ENCODE peak calls at places on chromosomes 2 and 18, in six cellular contexts. One of them, this sample, is unnamed.

GRCh38 chr18:2083691-2084090 is 487.6 kb downstream of the METTL4 start:
- DNase-seq in stomach: no peak
- DNase-seq in sigmoid colon: no peak
- DNase-seq in endothelial cell of umbilical vein: no peak
- DNase-seq in breast epithelium: no peak
- DNase-seq in HL-60: no peak
- DNase-seq in this sample: no peak

GRCh38 chr2:199467462-199467822 is 9.7 kb upstream of the SATB2 start:
- DNase-seq in HL-60: no peak
- DNase-seq in sigmoid colon: no peak
- DNase-seq in endothelial cell of umbilical vein: no peak
- DNase-seq in stomach: no peak
- DNase-seq in breast epithelium: no peak
- DNase-seq in this sample: no peak

GRCh38 chr2:201953880-201954279 is 79.8 kb upstream of the FZD7 start:
- DNase-seq in stomach: no peak
- DNase-seq in endothelial cell of umbilical vein: no peak
- DNase-seq in HL-60: no peak
- DNase-seq in breast epithelium: no peak
- DNase-seq in sigmoid colon: peak; percentile 60
- DNase-seq in this sample: no peak

GRCh38 chr2:210004893-210005292 is 2.5 kb downstream of the RPE start:
- DNase-seq in sigmoid colon: no peak
- DNase-seq in endothelial cell of umbilical vein: no peak
- DNase-seq in HL-60: no peak
- DNase-seq in breast epithelium: no peak
- DNase-seq in stomach: no peak
- DNase-seq in this sample: no peak

GRCh38 chr18:74840492-74841167 is 243.0 kb downstream of the ZNF407 start:
- DNase-seq in HL-60: no peak
- DNase-seq in stomach: no peak
- DNase-seq in endothelial cell of umbilical vein: peak; percentile 58
- DNase-seq in breast epithelium: no peak
- DNase-seq in sigmoid colon: no peak
- DNase-seq in this sample: no peak

GRCh38 chr2:231612199-231613053 is 19.8 kb downstream of the TEX44 start:
- DNase-seq in endothelial cell of umbilical vein: peak; percentile 95
- DNase-seq in HL-60: peak; percentile 98
- DNase-seq in breast epithelium: peak; percentile 94
- DNase-seq in sigmoid colon: peak; percentile 98
- DNase-seq in stomach: peak; percentile 95
- DNase-seq in this sample: peak; percentile 92

GRCh38 chr2:111918383-111918806 is 20.0 kb downstream of the MERTK start:
- DNase-seq in endothelial cell of umbilical vein: peak; percentile 48
- DNase-seq in stomach: no peak
- DNase-seq in sigmoid colon: no peak
- DNase-seq in HL-60: no peak
- DNase-seq in breast epithelium: no peak
- DNase-seq in this sample: no peak

GRCh38 chr18:50871846-50872245 is 7.1 kb upstream of the ME2 start:
- DNase-seq in sigmoid colon: no peak
- DNase-seq in HL-60: no peak
- DNase-seq in stomach: no peak
- DNase-seq in breast epithelium: no peak
- DNase-seq in endothelial cell of umbilical vein: no peak
- DNase-seq in this sample: no peak

GRCh38 chr18:62206593-62206992 is 19.5 kb downstream of the RELCH start:
- DNase-seq in stomach: no peak
- DNase-seq in sigmoid colon: no peak
- DNase-seq in endothelial cell of umbilical vein: no peak
- DNase-seq in HL-60: no peak
- DNase-seq in breast epithelium: no peak
- DNase-seq in this sample: peak; percentile 29

GRCh38 chr2:109207201-109207600 is 78.2 kb downstream of the SH3RF3 start:
- DNase-seq in breast epithelium: no peak
- DNase-seq in stomach: no peak
- DNase-seq in HL-60: no peak
- DNase-seq in endothelial cell of umbilical vein: no peak
- DNase-seq in sigmoid colon: no peak
- DNase-seq in this sample: no peak

GRCh38 chr2:233265899-233266431 is 14.5 kb downstream of the ATG16L1 start:
- DNase-seq in sigmoid colon: no peak
- DNase-seq in endothelial cell of umbilical vein: no peak
- DNase-seq in breast epithelium: no peak
- DNase-seq in stomach: no peak
- DNase-seq in HL-60: no peak
- DNase-seq in this sample: no peak

GRCh38 chr18:59904051-59904601 is 4.3 kb downstream of the PMAIP1 start:
- DNase-seq in endothelial cell of umbilical vein: no peak
- DNase-seq in sigmoid colon: no peak
- DNase-seq in stomach: no peak
- DNase-seq in HL-60: no peak
- DNase-seq in breast epithelium: no peak
- DNase-seq in this sample: no peak

GRCh38 chr18:59905686-59906091 is 5.9 kb downstream of the PMAIP1 start:
- DNase-seq in HL-60: no peak
- DNase-seq in breast epithelium: no peak
- DNase-seq in sigmoid colon: no peak
- DNase-seq in stomach: no peak
- DNase-seq in endothelial cell of umbilical vein: no peak
- DNase-seq in this sample: no peak

GRCh38 chr18:59900222-59901128 is 679 bp downstream of the PMAIP1 start:
- DNase-seq in endothelial cell of umbilical vein: peak; percentile 76
- DNase-seq in sigmoid colon: no peak
- DNase-seq in HL-60: no peak
- DNase-seq in stomach: peak; percentile 44
- DNase-seq in breast epithelium: peak; percentile 28
- DNase-seq in this sample: peak; percentile 33

GRCh38 chr18:59902180-59902992 is 2.6 kb downstream of the PMAIP1 start:
- DNase-seq in stomach: no peak
- DNase-seq in breast epithelium: no peak
- DNase-seq in endothelial cell of umbilical vein: peak; percentile 46
- DNase-seq in sigmoid colon: no peak
- DNase-seq in HL-60: no peak
- DNase-seq in this sample: no peak

GRCh38 chr18:59902993-59903610 is 3.3 kb downstream of the PMAIP1 start:
- DNase-seq in breast epithelium: no peak
- DNase-seq in sigmoid colon: no peak
- DNase-seq in stomach: no peak
- DNase-seq in HL-60: no peak
- DNase-seq in endothelial cell of umbilical vein: no peak
- DNase-seq in this sample: no peak
- TF ChIP-seq POLR2AphosphoS5 in breast epithelium: no peak
- TF ChIP-seq POLR2AphosphoS5 in sigmoid colon: no peak
- TF ChIP-seq POLR2AphosphoS5 in stomach: no peak
- TF ChIP-seq POLR2AphosphoS5 in HL-60: no peak
- TF ChIP-seq POLR2AphosphoS5 in endothelial cell of umbilical vein: no peak
- TF ChIP-seq POLR2AphosphoS5 in this sample: no peak

DNA sequence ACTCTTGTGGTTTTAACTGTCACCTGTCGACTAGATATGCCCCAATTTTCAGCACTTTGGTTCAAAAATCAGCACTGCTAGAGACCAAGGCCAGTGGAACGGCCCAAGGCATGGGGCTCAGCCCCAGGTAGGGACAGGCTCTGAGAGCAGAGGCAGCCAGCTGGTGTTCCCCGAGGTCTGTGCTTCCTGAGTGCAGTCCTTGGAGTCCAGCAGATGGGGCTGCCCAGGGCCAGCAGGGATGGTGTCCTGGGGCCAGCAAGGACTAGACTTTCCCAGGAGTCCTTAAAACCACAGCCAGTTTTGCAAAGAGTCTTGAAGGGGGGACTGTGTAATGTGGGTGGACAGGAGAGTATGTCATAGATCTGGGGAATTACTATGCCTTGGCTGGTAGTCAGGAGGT is 56.3 kb downstream of the POMC start:
- DNase-seq in stomach: no peak
- DNase-seq in endothelial cell of umbilical vein: no peak
- DNase-seq in sigmoid colon: no peak
- DNase-seq in breast epithelium: no peak
- DNase-seq in HL-60: no peak
- DNase-seq in this sample: no peak
- TF ChIP-seq CTCF in stomach: no peak
- TF ChIP-seq CTCF in endothelial cell of umbilical vein: no peak
- TF ChIP-seq CTCF in sigmoid colon: no peak
- TF ChIP-seq CTCF in breast epithelium: no peak
- TF ChIP-seq CTCF in HL-60: no peak
- TF ChIP-seq CTCF in this sample: no peak

DNA sequence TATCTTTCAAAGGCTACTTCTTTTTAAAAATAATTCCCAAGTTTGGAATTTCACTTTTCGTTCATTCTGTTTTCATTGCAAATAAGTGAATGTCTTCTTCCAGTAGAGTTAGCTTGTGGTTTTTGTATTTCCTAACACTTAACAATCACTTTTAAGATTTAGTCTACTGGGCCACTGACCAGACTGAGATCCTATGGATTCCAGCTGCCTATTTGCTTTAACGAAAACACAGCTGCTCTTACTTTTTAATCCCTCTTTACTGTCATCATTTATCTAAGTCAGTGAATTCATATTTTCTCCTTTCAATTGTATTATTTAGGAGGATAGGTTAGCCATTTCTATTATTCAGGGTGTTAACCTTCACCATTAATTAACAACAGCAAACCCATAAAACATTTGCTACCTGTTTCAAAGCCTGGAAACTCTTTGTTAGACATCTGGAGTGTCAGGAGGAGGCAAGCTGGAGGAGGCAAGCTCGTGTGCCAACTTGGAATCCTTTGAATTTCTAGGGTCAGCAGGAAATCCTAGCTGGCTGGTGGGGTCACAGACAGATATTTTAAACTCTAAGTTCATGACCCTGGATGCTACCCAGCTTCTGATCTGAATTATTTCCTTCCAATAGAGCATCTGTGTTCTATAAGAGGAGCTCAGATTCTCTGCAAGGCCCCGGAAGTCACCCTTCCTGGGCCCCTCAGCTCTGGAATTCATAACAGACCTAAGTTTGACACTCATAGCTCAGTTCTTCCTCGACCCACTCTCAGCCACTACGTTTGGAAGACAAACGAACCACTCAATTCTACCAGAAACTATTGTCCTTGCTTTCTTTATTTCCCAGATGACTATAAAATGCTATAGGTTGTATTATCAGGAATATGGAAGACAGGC is 385.2 kb downstream of the RBM43 start:
- DNase-seq in HL-60: no peak
- DNase-seq in endothelial cell of umbilical vein: no peak
- DNase-seq in stomach: no peak
- DNase-seq in sigmoid colon: no peak
- DNase-seq in breast epithelium: no peak
- DNase-seq in this sample: no peak
- H3K27ac ChIP-seq in HL-60: no peak overlapping the region
- H3K27ac ChIP-seq in endothelial cell of umbilical vein: no peak overlapping the region
- H3K27ac ChIP-seq in stomach: no peak overlapping the region
- H3K27ac ChIP-seq in sigmoid colon: no peak overlapping the region
- H3K27ac ChIP-seq in breast epithelium: peak overlapping the region; percentile 25
- H3K27ac ChIP-seq in this sample: no peak overlapping the region

GRCh38 chr2:45470531-45470930 is 140.5 kb downstream of the SRBD1 start:
- DNase-seq in stomach: no peak
- DNase-seq in endothelial cell of umbilical vein: no peak
- DNase-seq in breast epithelium: no peak
- DNase-seq in HL-60: no peak
- DNase-seq in sigmoid colon: no peak
- DNase-seq in this sample: no peak
- TF ChIP-seq POLR2AphosphoS5 in stomach: no peak
- TF ChIP-seq POLR2AphosphoS5 in endothelial cell of umbilical vein: no peak
- TF ChIP-seq POLR2AphosphoS5 in breast epithelium: no peak
- TF ChIP-seq POLR2AphosphoS5 in HL-60: no peak
- TF ChIP-seq POLR2AphosphoS5 in sigmoid colon: no peak
- TF ChIP-seq POLR2AphosphoS5 in this sample: no peak

DNA sequence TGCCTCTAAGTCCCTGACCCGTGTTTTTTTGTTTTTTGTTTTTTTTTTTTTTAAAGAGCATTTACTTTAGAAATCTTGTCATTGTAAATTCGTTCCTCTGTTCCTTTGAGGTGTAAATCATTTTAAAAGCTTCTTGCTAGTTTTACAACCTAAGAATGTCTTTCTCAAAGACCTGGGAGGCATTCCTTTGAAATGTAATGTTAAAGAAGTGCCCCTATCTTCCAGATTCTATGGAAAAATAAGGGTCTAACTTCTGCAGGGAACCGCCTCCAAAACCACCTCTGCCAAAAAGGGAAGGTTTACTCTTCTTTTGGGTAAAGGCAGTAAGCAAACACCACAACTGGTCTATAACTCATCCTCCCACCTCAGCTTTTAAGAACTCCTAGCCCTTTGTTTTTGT is 259.6 kb upstream of the ZNF804A start:
- DNase-seq in endothelial cell of umbilical vein: no peak
- DNase-seq in breast epithelium: no peak
- DNase-seq in sigmoid colon: no peak
- DNase-seq in stomach: no peak
- DNase-seq in HL-60: no peak
- DNase-seq in this sample: no peak
- TF ChIP-seq CTCF in endothelial cell of umbilical vein: no peak
- TF ChIP-seq CTCF in breast epithelium: no peak
- TF ChIP-seq CTCF in sigmoid colon: no peak
- TF ChIP-seq CTCF in stomach: no peak
- TF ChIP-seq CTCF in HL-60: no peak
- TF ChIP-seq CTCF in this sample: no peak

DNA sequence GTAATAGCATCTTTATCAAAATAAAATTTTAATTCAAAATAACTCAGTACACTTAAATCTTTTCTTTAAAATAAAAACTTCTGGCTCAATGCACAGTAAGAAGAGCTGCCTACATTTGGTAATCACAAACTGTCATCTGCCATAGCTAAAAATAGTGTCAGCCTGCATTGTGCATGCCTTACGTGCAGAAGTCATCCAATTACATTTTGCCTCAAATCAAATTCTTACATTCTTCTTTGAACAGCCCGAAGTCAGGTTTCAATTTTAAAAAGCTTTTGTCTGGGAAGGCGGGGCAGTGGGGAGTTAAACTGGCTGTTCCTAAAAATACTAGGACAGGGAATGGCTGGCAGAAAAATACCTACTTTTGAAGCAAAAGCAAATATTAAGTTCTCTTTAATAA is 51.1 kb downstream of the RTN4 start:
- DNase-seq in stomach: no peak
- DNase-seq in breast epithelium: no peak
- DNase-seq in HL-60: no peak
- DNase-seq in endothelial cell of umbilical vein: no peak
- DNase-seq in sigmoid colon: no peak
- DNase-seq in this sample: no peak
- H3K27ac ChIP-seq in stomach: no peak overlapping the region
- H3K27ac ChIP-seq in breast epithelium: no peak overlapping the region
- H3K27ac ChIP-seq in HL-60: peak overlapping the region; percentile 3
- H3K27ac ChIP-seq in endothelial cell of umbilical vein: no peak overlapping the region
- H3K27ac ChIP-seq in sigmoid colon: no peak overlapping the region
- H3K27ac ChIP-seq in this sample: no peak overlapping the region

DNA sequence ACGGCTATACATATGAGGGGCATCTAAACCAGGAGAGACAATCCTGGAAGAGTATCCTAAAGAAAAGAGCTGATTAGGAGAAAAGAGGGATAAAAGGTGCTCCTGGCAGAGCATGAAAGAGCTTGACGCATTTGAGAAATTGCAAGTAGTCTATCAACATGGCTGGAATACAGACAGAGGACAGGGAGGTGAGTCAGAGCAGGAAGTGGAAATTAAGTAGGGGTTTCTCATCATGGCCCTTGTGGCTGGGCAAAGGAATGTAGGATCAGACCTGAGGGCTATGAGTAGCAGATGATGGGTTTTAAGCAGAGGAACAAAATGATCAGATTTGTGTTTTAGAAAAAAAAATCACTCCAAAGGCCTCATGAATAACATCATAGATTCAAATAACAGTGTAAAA is 49.2 kb upstream of the UGP2 start:
- DNase-seq in sigmoid colon: no peak
- DNase-seq in HL-60: no peak
- DNase-seq in stomach: no peak
- DNase-seq in endothelial cell of umbilical vein: peak; percentile 34
- DNase-seq in breast epithelium: no peak
- DNase-seq in this sample: no peak
- TF ChIP-seq POLR2AphosphoS5 in sigmoid colon: no peak
- TF ChIP-seq POLR2AphosphoS5 in HL-60: no peak
- TF ChIP-seq POLR2AphosphoS5 in stomach: no peak
- TF ChIP-seq POLR2AphosphoS5 in endothelial cell of umbilical vein: no peak
- TF ChIP-seq POLR2AphosphoS5 in breast epithelium: no peak
- TF ChIP-seq POLR2AphosphoS5 in this sample: no peak

This sample was measured in prostate gland.